ENCODE peak calls at places on chromosome 18, in six cellular contexts. One of them, this sample, is unnamed. For H3K4me1, the result is how much of the 10 kb centered on the place peaks cover.

GRCh38 chr18:28267878-28268625 is 91.1 kb upstream of the CDH2 start:
- DNase-seq in SK-N-SH: no peak
- DNase-seq in fibroblast of lung: no peak
- DNase-seq in neuronal stem cell: no peak
- DNase-seq in ovary: no peak
- DNase-seq in CD8-positive, alpha-beta T cell: no peak
- DNase-seq in this sample: no peak

GRCh38 chr18:78984941-78985784 is 5.5 kb downstream of the SALL3 start:
- DNase-seq in fibroblast of lung: no peak
- DNase-seq in neuronal stem cell: no peak
- DNase-seq in CD8-positive, alpha-beta T cell: no peak
- DNase-seq in SK-N-SH: no peak
- DNase-seq in ovary: no peak
- DNase-seq in this sample: peak

GRCh38 chr18:55331301-55331700 is 256.7 kb downstream of the TCF4 start:
- DNase-seq in CD8-positive, alpha-beta T cell: no peak
- DNase-seq in fibroblast of lung: no peak
- DNase-seq in neuronal stem cell: no peak
- DNase-seq in SK-N-SH: no peak
- DNase-seq in ovary: no peak
- DNase-seq in this sample: no peak

GRCh38 chr18:3015203-3015590 is 2.3 kb upstream of the LPIN2 start:
- DNase-seq in SK-N-SH: no peak
- DNase-seq in fibroblast of lung: peak
- DNase-seq in CD8-positive, alpha-beta T cell: no peak
- DNase-seq in neuronal stem cell: no peak
- DNase-seq in ovary: no peak
- DNase-seq in this sample: no peak

GRCh38 chr18:28823506-28824182 is 646.7 kb upstream of the CDH2 start:
- DNase-seq in ovary: no peak
- DNase-seq in neuronal stem cell: no peak
- DNase-seq in SK-N-SH: no peak
- DNase-seq in fibroblast of lung: no peak
- DNase-seq in CD8-positive, alpha-beta T cell: no peak
- DNase-seq in this sample: no peak

GRCh38 chr18:10040287-10041011 is 126.6 kb downstream of the VAPA start:
- DNase-seq in ovary: no peak
- DNase-seq in CD8-positive, alpha-beta T cell: no peak
- DNase-seq in SK-N-SH: no peak
- DNase-seq in fibroblast of lung: peak
- DNase-seq in neuronal stem cell: no peak
- DNase-seq in this sample: no peak

GRCh38 chr18:44941519-44941918 is 260.8 kb downstream of the SETBP1 start:
- DNase-seq in ovary: no peak
- DNase-seq in SK-N-SH: no peak
- DNase-seq in neuronal stem cell: no peak
- DNase-seq in fibroblast of lung: no peak
- DNase-seq in CD8-positive, alpha-beta T cell: no peak
- DNase-seq in this sample: no peak

GRCh38 chr18:3889803-3890202 is 439.8 kb downstream of the TGIF1 start:
- DNase-seq in fibroblast of lung: peak
- DNase-seq in SK-N-SH: no peak
- DNase-seq in neuronal stem cell: no peak
- DNase-seq in CD8-positive, alpha-beta T cell: no peak
- DNase-seq in ovary: no peak
- DNase-seq in this sample: no peak

GRCh38 chr18:9029131-9029530 is 73.4 kb upstream of the NDUFV2 start:
- DNase-seq in SK-N-SH: no peak
- DNase-seq in CD8-positive, alpha-beta T cell: no peak
- DNase-seq in ovary: no peak
- DNase-seq in neuronal stem cell: no peak
- DNase-seq in fibroblast of lung: no peak
- DNase-seq in this sample: no peak

GRCh38 chr18:56469582-56469981 is 168.8 kb downstream of the TXNL1 start:
- DNase-seq in CD8-positive, alpha-beta T cell: no peak
- DNase-seq in SK-N-SH: no peak
- DNase-seq in neuronal stem cell: no peak
- DNase-seq in ovary: no peak
- DNase-seq in fibroblast of lung: no peak
- DNase-seq in this sample: no peak

GRCh38 chr18:21408681-21409080 is 166.6 kb downstream of the GREB1L start:
- DNase-seq in CD8-positive, alpha-beta T cell: no peak
- DNase-seq in fibroblast of lung: no peak
- DNase-seq in neuronal stem cell: no peak
- DNase-seq in ovary: no peak
- DNase-seq in SK-N-SH: no peak
- DNase-seq in this sample: peak
- H3K4me1 ChIP-seq in CD8-positive, alpha-beta T cell: under half
- H3K4me1 ChIP-seq in fibroblast of lung: under half
- H3K4me1 ChIP-seq in neuronal stem cell: under half
- H3K4me1 ChIP-seq in ovary: under half
- H3K4me1 ChIP-seq in SK-N-SH: under half
- H3K4me1 ChIP-seq in this sample: under half

DNA sequence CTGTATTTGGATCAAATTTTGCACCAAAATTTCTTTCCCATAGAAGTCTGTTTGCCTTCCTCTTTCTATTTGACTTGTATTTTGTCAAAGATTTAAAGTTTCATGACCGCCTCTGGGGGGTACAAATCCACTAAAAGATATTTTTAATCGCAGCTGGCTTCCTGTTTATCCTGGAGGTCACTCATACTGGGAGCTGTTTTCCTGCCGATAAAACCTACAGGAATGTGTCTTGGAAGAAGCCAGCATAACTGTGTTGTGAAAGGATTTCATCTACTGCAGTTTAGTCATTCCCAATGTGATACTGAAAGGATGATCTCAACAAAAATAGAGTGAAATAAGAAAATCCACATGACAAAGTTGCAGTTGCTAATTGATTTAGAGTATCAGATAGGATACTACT is 184.0 kb downstream of the RIT2 start:
- DNase-seq in CD8-positive, alpha-beta T cell: no peak
- DNase-seq in fibroblast of lung: peak
- DNase-seq in SK-N-SH: no peak
- DNase-seq in ovary: no peak
- DNase-seq in neuronal stem cell: no peak
- DNase-seq in this sample: no peak
- H3K4me1 ChIP-seq in CD8-positive, alpha-beta T cell: under half
- H3K4me1 ChIP-seq in fibroblast of lung: under half
- H3K4me1 ChIP-seq in SK-N-SH: under half
- H3K4me1 ChIP-seq in ovary: under half
- H3K4me1 ChIP-seq in neuronal stem cell: under half
- H3K4me1 ChIP-seq in this sample: under half

GRCh38 chr18:62838475-62839098 is 123.2 kb downstream of the PHLPP1 start:
- DNase-seq in ovary: no peak
- DNase-seq in neuronal stem cell: no peak
- DNase-seq in CD8-positive, alpha-beta T cell: no peak
- DNase-seq in fibroblast of lung: no peak
- DNase-seq in SK-N-SH: no peak
- DNase-seq in this sample: no peak

GRCh38 chr18:62844850-62845643 is 129.7 kb downstream of the PHLPP1 start:
- DNase-seq in ovary: no peak
- DNase-seq in CD8-positive, alpha-beta T cell: no peak
- DNase-seq in SK-N-SH: no peak
- DNase-seq in neuronal stem cell: no peak
- DNase-seq in fibroblast of lung: no peak
- DNase-seq in this sample: no peak

GRCh38 chr18:62839874-62840713 is 124.8 kb downstream of the PHLPP1 start:
- DNase-seq in neuronal stem cell: no peak
- DNase-seq in fibroblast of lung: peak
- DNase-seq in SK-N-SH: no peak
- DNase-seq in CD8-positive, alpha-beta T cell: no peak
- DNase-seq in ovary: no peak
- DNase-seq in this sample: no peak

GRCh38 chr18:62842898-62843297 is 127.6 kb downstream of the PHLPP1 start:
- DNase-seq in CD8-positive, alpha-beta T cell: no peak
- DNase-seq in ovary: no peak
- DNase-seq in SK-N-SH: no peak
- DNase-seq in neuronal stem cell: no peak
- DNase-seq in fibroblast of lung: no peak
- DNase-seq in this sample: no peak

GRCh38 chr18:62841405-62841804 is 126.1 kb downstream of the PHLPP1 start:
- DNase-seq in ovary: no peak
- DNase-seq in CD8-positive, alpha-beta T cell: no peak
- DNase-seq in fibroblast of lung: no peak
- DNase-seq in SK-N-SH: no peak
- DNase-seq in neuronal stem cell: no peak
- DNase-seq in this sample: no peak
- H3K4me1 ChIP-seq in ovary: under half
- H3K4me1 ChIP-seq in CD8-positive, alpha-beta T cell: under half
- H3K4me1 ChIP-seq in fibroblast of lung: under half
- H3K4me1 ChIP-seq in SK-N-SH: under half
- H3K4me1 ChIP-seq in neuronal stem cell: under half
- H3K4me1 ChIP-seq in this sample: under half

DNA sequence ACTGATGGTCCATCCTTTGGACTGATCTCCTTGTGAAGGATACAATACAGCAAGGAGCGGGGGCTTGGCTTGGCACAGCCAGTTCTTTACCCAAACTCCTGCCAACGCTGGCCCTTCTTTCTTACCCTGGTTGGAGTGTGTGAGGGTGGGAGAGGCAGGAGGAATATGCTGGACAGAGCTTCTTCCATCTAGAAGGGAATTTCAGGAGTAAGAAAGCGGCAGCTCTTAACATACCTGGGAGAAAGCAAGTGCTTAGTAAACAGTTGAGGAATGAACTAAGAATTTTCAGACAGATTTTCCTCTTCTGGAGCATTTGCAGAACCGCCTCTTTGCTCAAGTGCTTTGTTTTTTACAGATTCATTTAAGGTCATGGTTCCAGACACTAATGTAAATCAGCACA is 72.8 kb downstream of the NEDD4L start:
- DNase-seq in SK-N-SH: no peak
- DNase-seq in ovary: no peak
- DNase-seq in fibroblast of lung: no peak
- DNase-seq in neuronal stem cell: no peak
- DNase-seq in CD8-positive, alpha-beta T cell: no peak
- DNase-seq in this sample: no peak
- H3K4me1 ChIP-seq in SK-N-SH: under half
- H3K4me1 ChIP-seq in ovary: under half
- H3K4me1 ChIP-seq in fibroblast of lung: under half
- H3K4me1 ChIP-seq in neuronal stem cell: under half
- H3K4me1 ChIP-seq in CD8-positive, alpha-beta T cell: under half
- H3K4me1 ChIP-seq in this sample: under half

DNA sequence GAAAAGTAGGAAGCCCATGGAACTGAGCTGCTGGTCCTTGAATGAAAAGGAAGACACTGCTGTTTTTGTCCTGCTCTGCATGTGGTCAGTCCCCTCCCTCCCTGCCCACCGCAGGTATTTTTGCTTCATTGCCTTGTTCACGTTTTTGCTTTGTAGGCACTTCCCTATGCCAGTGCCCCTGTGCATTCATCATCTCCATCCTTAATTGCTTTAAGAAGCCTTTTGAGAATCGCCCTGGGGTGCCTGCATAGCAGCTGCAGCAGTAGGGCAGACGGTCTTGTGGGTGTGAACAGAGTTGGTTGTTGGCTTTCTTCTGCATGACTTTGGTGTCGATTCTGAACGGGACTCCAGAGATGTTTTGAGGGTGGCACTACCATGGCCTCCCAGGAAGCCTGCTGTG is 97.0 kb downstream of the CABLES1 start:
- DNase-seq in neuronal stem cell: no peak
- DNase-seq in fibroblast of lung: no peak
- DNase-seq in ovary: no peak
- DNase-seq in CD8-positive, alpha-beta T cell: peak
- DNase-seq in SK-N-SH: no peak
- DNase-seq in this sample: no peak
- H3K4me1 ChIP-seq in neuronal stem cell: under half
- H3K4me1 ChIP-seq in fibroblast of lung: under half
- H3K4me1 ChIP-seq in ovary: under half
- H3K4me1 ChIP-seq in CD8-positive, alpha-beta T cell: under half
- H3K4me1 ChIP-seq in SK-N-SH: under half
- H3K4me1 ChIP-seq in this sample: under half

GRCh38 chr18:67266246-67266570 is 250.3 kb downstream of the DSEL start:
- DNase-seq in SK-N-SH: no peak
- DNase-seq in neuronal stem cell: no peak
- DNase-seq in fibroblast of lung: no peak
- DNase-seq in CD8-positive, alpha-beta T cell: no peak
- DNase-seq in ovary: no peak
- DNase-seq in this sample: no peak
- H3K4me1 ChIP-seq in SK-N-SH: under half
- H3K4me1 ChIP-seq in neuronal stem cell: under half
- H3K4me1 ChIP-seq in fibroblast of lung: under half
- H3K4me1 ChIP-seq in CD8-positive, alpha-beta T cell: under half
- H3K4me1 ChIP-seq in ovary: under half
- H3K4me1 ChIP-seq in this sample: under half

GRCh38 chr18:76446746-76447267 is 48.2 kb downstream of the ZNF516 start:
- DNase-seq in fibroblast of lung: no peak
- DNase-seq in ovary: no peak
- DNase-seq in CD8-positive, alpha-beta T cell: no peak
- DNase-seq in neuronal stem cell: no peak
- DNase-seq in SK-N-SH: no peak
- DNase-seq in this sample: no peak
- H3K4me1 ChIP-seq in fibroblast of lung: under half
- H3K4me1 ChIP-seq in ovary: under half
- H3K4me1 ChIP-seq in CD8-positive, alpha-beta T cell: under half
- H3K4me1 ChIP-seq in neuronal stem cell: under half
- H3K4me1 ChIP-seq in SK-N-SH: under half
- H3K4me1 ChIP-seq in this sample: under half

This sample was measured in SJCRH30.